ENCODE peak calls at places on chromosome 19, in four cellular contexts. One of them, this sample, is unnamed.

GRCh38 chr19:48419158-48419920 is 25.9 kb downstream of the GRIN2D start:
- DNase-seq in GM12878: peak; percentile 57
- DNase-seq in HepG2: no peak
- DNase-seq in K562: peak; percentile 56
- DNase-seq in this sample: peak; percentile 88

GRCh38 chr19:3365447-3366103 is 808 bp upstream of the NFIC start:
- DNase-seq in GM12878: no peak
- DNase-seq in HepG2: no peak
- DNase-seq in K562: no peak
- DNase-seq in this sample: no peak

GRCh38 chr19:57903298-57904174 is 12.9 kb downstream of the ZNF417 start:
- DNase-seq in GM12878: no peak
- DNase-seq in HepG2: peak; percentile 40
- DNase-seq in K562: peak; percentile 13
- DNase-seq in this sample: no peak

GRCh38 chr19:38319421-38320258 is at the start of gene KCNK6:
- DNase-seq in GM12878: no peak
- DNase-seq in HepG2: no peak
- DNase-seq in K562: no peak
- DNase-seq in this sample: peak; percentile 66

GRCh38 chr19:19185853-19186728 is 5.9 kb downstream of the BORCS8 start:
- DNase-seq in GM12878: no peak
- DNase-seq in HepG2: peak; percentile 68
- DNase-seq in K562: peak; percentile 69
- DNase-seq in this sample: peak; percentile 89

GRCh38 chr19:7833225-7834156 is 3.5 kb downstream of the EVI5L start:
- DNase-seq in GM12878: no peak
- DNase-seq in HepG2: peak; percentile 29
- DNase-seq in K562: peak; percentile 38
- DNase-seq in this sample: no peak

GRCh38 chr19:13408889-13409518 is 97.3 kb downstream of the CACNA1A start:
- DNase-seq in GM12878: no peak
- DNase-seq in HepG2: no peak
- DNase-seq in K562: no peak
- DNase-seq in this sample: no peak

GRCh38 chr19:49441210-49441959 is at the start of gene SLC17A7:
- DNase-seq in GM12878: no peak
- DNase-seq in HepG2: no peak
- DNase-seq in K562: peak; percentile 88
- DNase-seq in this sample: peak; percentile 85

GRCh38 chr19:43465468-43466120 is at the start of gene LYPD3:
- DNase-seq in GM12878: no peak
- DNase-seq in HepG2: no peak
- DNase-seq in K562: peak; percentile 39
- DNase-seq in this sample: peak; percentile 67

GRCh38 chr19:29173896-29174295 is 39.1 kb downstream of the UQCRFS1 start:
- DNase-seq in GM12878: no peak
- DNase-seq in HepG2: no peak
- DNase-seq in K562: no peak
- DNase-seq in this sample: no peak

GRCh38 chr19:38682195-38682867 is 34.9 kb downstream of the ACTN4 start:
- DNase-seq in GM12878: no peak
- DNase-seq in HepG2: no peak
- DNase-seq in K562: no peak
- DNase-seq in this sample: no peak

GRCh38 chr19:49497047-49497789 is 984 bp downstream of the RPS11 start:
- DNase-seq in GM12878: no peak
- DNase-seq in HepG2: no peak
- DNase-seq in K562: peak; percentile 56
- DNase-seq in this sample: peak; percentile 52

GRCh38 chr19:15869109-15869555 is 28.7 kb downstream of the CYP4F2 start:
- DNase-seq in GM12878: no peak
- DNase-seq in HepG2: peak; percentile 60
- DNase-seq in K562: peak; percentile 80
- DNase-seq in this sample: peak; percentile 57
- TF ChIP-seq CTCF in GM12878: peak; percentile 38
- TF ChIP-seq CTCF in HepG2: peak; percentile 72
- TF ChIP-seq CTCF in K562: peak; percentile 80
- TF ChIP-seq CTCF in this sample: peak; percentile 27

GRCh38 chr19:35844482-35845214 is 7.7 kb downstream of the NPHS1 start:
- DNase-seq in GM12878: no peak
- DNase-seq in HepG2: no peak
- DNase-seq in K562: no peak
- DNase-seq in this sample: no peak

GRCh38 chr19:35847911-35848310 is 4.4 kb downstream of the NPHS1 start:
- DNase-seq in GM12878: no peak
- DNase-seq in HepG2: no peak
- DNase-seq in K562: no peak
- DNase-seq in this sample: no peak

GRCh38 chr19:35843676-35844481 is 8.4 kb downstream of the NPHS1 start:
- DNase-seq in GM12878: no peak
- DNase-seq in HepG2: no peak
- DNase-seq in K562: peak; percentile 91
- DNase-seq in this sample: peak; percentile 96

GRCh38 chr19:35845215-35846037 is 6.9 kb downstream of the NPHS1 start:
- DNase-seq in GM12878: no peak
- DNase-seq in HepG2: peak; percentile 37
- DNase-seq in K562: peak; percentile 95
- DNase-seq in this sample: peak; percentile 61

GRCh38 chr19:35846038-35846668 is 6.2 kb downstream of the NPHS1 start:
- DNase-seq in GM12878: no peak
- DNase-seq in HepG2: no peak
- DNase-seq in K562: no peak
- DNase-seq in this sample: peak; percentile 34
- TF ChIP-seq CBFB in GM12878: no peak
- TF ChIP-seq CBFB in HepG2: no peak
- TF ChIP-seq CBFB in K562: no peak
- TF ChIP-seq CBFB in this sample: no peak

GRCh38 chr19:6693681-6694080 is 23.7 kb upstream of the TNFSF14 start:
- DNase-seq in GM12878: no peak
- DNase-seq in HepG2: peak; percentile 36
- DNase-seq in K562: peak; percentile 74
- DNase-seq in this sample: no peak
- TF ChIP-seq USF2 in GM12878: no peak
- TF ChIP-seq USF2 in HepG2: no peak
- TF ChIP-seq USF2 in K562: no peak
- TF ChIP-seq USF2 in this sample: no peak

GRCh38 chr19:40144151-40144550 is 47.1 kb upstream of the MAP3K10 start:
- DNase-seq in GM12878: no peak
- DNase-seq in HepG2: no peak
- DNase-seq in K562: no peak
- DNase-seq in this sample: no peak

GRCh38 chr19:40143612-40144011 is 47.6 kb upstream of the MAP3K10 start:
- DNase-seq in GM12878: no peak
- DNase-seq in HepG2: no peak
- DNase-seq in K562: no peak
- DNase-seq in this sample: no peak

GRCh38 chr19:40141546-40141945 is 49.7 kb upstream of the MAP3K10 start:
- DNase-seq in GM12878: no peak
- DNase-seq in HepG2: no peak
- DNase-seq in K562: no peak
- DNase-seq in this sample: no peak

GRCh38 chr19:40136818-40137217 is 46.1 kb upstream of the ZNF780A start:
- DNase-seq in GM12878: no peak
- DNase-seq in HepG2: no peak
- DNase-seq in K562: no peak
- DNase-seq in this sample: no peak

DNA sequence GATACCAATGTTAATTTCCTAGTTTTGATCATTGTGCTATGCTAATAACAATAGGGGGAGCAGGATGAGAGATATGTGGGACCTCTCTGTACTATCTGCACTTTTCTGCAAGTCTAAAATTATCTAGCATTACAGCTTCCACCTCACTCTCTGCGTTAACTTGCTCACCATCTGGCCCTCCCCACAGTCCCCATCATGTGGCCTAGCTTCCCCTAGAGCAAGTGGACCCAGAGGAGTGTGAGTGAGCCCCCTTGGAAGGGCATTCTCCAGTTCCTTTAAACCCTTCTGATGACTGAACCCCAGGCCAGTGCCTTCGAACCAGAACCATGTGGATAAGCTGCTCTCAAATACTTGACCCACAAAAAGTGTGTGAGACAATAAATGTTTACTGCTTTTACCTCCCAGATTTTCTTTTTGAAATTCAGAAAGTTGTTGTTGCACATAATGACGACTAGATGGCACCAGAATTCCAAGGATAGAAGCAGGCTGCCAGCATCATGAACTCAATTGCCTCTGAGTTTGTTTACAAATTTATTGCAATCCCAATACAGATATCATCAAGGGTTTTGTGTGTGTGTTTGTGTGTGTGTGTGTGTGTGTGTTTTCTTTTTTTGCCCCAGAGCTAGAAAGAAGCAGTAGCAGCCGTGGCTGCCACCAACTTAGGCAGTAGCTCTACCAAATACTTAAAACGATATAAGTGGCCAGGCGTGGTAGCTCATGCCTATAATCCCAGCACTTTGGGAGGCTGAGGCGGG is 49.0 kb upstream of the ZNF780A start:
- DNase-seq in GM12878: no peak
- DNase-seq in HepG2: peak; percentile 35
- DNase-seq in K562: peak; percentile 42
- DNase-seq in this sample: no peak
- TF ChIP-seq CTCF in GM12878: peak; percentile 87
- TF ChIP-seq CTCF in HepG2: peak; percentile 85
- TF ChIP-seq CTCF in K562: peak; percentile 67
- TF ChIP-seq CTCF in this sample: no peak

GRCh38 chr19:41225238-41226052 is 6.4 kb downstream of the AXL start:
- DNase-seq in GM12878: no peak
- DNase-seq in HepG2: peak; percentile 91
- DNase-seq in K562: peak; percentile 86
- DNase-seq in this sample: peak; percentile 63
- TF ChIP-seq CBFB in GM12878: no peak
- TF ChIP-seq CBFB in HepG2: no peak
- TF ChIP-seq CBFB in K562: no peak
- TF ChIP-seq CBFB in this sample: no peak

GRCh38 chr19:44548736-44549135 is 19.3 kb upstream of the CEACAM20 start:
- DNase-seq in GM12878: no peak
- DNase-seq in HepG2: no peak
- DNase-seq in K562: no peak
- DNase-seq in this sample: no peak
- TF ChIP-seq USF2 in GM12878: no peak
- TF ChIP-seq USF2 in HepG2: no peak
- TF ChIP-seq USF2 in K562: no peak
- TF ChIP-seq USF2 in this sample: no peak

DNA sequence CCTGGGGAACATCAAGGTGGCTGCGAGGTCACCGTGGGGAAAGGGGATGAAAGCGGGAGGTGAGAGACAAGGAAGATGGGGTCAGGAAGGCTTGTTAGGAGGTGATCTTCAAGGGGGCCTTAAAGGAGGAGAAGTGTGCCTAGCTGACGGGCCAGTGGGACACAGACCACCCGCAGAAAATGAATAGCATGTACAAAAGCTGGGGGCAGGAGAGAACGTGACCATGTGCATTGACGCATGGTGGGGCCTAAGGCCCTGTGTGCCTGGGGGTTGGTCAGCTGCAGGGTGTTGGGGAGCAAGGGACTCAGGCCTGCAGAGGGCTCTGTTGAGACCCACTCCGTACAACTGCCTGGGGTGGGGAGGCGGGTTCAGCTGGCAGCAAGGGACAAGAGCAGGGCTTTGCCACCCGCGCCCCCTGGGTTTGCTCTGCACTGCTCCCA is 5.9 kb downstream of the RAB8A start:
- DNase-seq in GM12878: no peak
- DNase-seq in HepG2: no peak
- DNase-seq in K562: no peak
- DNase-seq in this sample: peak; percentile 30
- TF ChIP-seq CTCF in GM12878: peak; percentile 61
- TF ChIP-seq CTCF in HepG2: peak; percentile 45
- TF ChIP-seq CTCF in K562: no peak
- TF ChIP-seq CTCF in this sample: no peak

DNA sequence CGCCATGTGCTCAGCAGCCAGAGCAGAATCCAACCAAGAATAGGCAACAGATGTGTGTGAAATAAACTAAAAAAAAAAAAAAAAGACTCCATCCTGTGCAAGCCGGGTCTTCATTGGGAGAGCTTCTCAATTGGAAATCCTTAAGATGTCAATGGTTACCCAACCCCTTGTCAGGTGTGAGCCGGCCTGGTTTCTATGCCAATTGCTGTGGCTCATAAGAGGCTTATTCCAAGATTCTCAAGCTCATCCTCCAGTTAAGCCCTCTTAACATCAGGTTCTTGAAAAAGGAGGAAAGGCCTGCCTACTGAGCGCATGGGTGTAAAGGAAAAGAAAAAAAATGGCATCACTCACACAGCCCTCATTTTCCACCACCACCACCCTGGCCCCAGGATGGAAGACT is 1084.6 kb downstream of the UQCRFS1 start:
- DNase-seq in GM12878: no peak
- DNase-seq in HepG2: no peak
- DNase-seq in K562: no peak
- DNase-seq in this sample: no peak
- TF ChIP-seq CBFB in GM12878: no peak
- TF ChIP-seq CBFB in HepG2: no peak
- TF ChIP-seq CBFB in K562: no peak
- TF ChIP-seq CBFB in this sample: no peak

This sample was measured in WTC11.